ENCODE peak calls at places on chromosomes 12 and 14, in nine cellular contexts. One of them, this sample, is unnamed.

GRCh38 chr12:62347922-62348650 is 87.9 kb downstream of the USP15 start:
- DNase-seq in transverse colon: no peak
- DNase-seq in mammary epithelial cell: no peak
- DNase-seq in cardiac muscle cell: no peak
- DNase-seq in prostate gland: no peak
- DNase-seq in GM23338: no peak
- DNase-seq in lung: no peak
- DNase-seq in esophagus squamous epithelium: no peak
- DNase-seq in psoas muscle: no peak
- DNase-seq in this sample: peak; percentile 54

GRCh38 chr12:117818400-117818799 is 150.4 kb downstream of the KSR2 start:
- DNase-seq in transverse colon: no peak
- DNase-seq in mammary epithelial cell: no peak
- DNase-seq in psoas muscle: no peak
- DNase-seq in esophagus squamous epithelium: no peak
- DNase-seq in lung: no peak
- DNase-seq in prostate gland: peak; percentile 24
- DNase-seq in cardiac muscle cell: no peak
- DNase-seq in GM23338: no peak
- DNase-seq in this sample: no peak

GRCh38 chr12:24488091-24488596 is 460.8 kb downstream of the BCAT1 start:
- DNase-seq in prostate gland: no peak
- DNase-seq in mammary epithelial cell: no peak
- DNase-seq in transverse colon: no peak
- DNase-seq in cardiac muscle cell: no peak
- DNase-seq in lung: no peak
- DNase-seq in psoas muscle: peak; percentile 23
- DNase-seq in esophagus squamous epithelium: no peak
- DNase-seq in GM23338: no peak
- DNase-seq in this sample: no peak

GRCh38 chr12:93915411-93915810 is 233.0 kb upstream of the PLXNC1 start:
- DNase-seq in mammary epithelial cell: no peak
- DNase-seq in lung: no peak
- DNase-seq in transverse colon: no peak
- DNase-seq in prostate gland: no peak
- DNase-seq in psoas muscle: no peak
- DNase-seq in cardiac muscle cell: no peak
- DNase-seq in esophagus squamous epithelium: no peak
- DNase-seq in GM23338: no peak
- DNase-seq in this sample: no peak

GRCh38 chr14:34496679-34497513 is 34.9 kb upstream of the SPTSSA start:
- DNase-seq in lung: peak; percentile 53
- DNase-seq in esophagus squamous epithelium: peak; percentile 7
- DNase-seq in psoas muscle: peak; percentile 85
- DNase-seq in mammary epithelial cell: peak; percentile 98
- DNase-seq in cardiac muscle cell: no peak
- DNase-seq in prostate gland: peak; percentile 73
- DNase-seq in transverse colon: peak; percentile 74
- DNase-seq in GM23338: peak; percentile 76
- DNase-seq in this sample: peak; percentile 91

GRCh38 chr12:51812871-51813270 is 35.6 kb downstream of the FIGNL2 start:
- DNase-seq in cardiac muscle cell: no peak
- DNase-seq in GM23338: no peak
- DNase-seq in psoas muscle: no peak
- DNase-seq in lung: no peak
- DNase-seq in transverse colon: no peak
- DNase-seq in mammary epithelial cell: no peak
- DNase-seq in esophagus squamous epithelium: no peak
- DNase-seq in prostate gland: no peak
- DNase-seq in this sample: peak; percentile 90

GRCh38 chr14:59407246-59407615 is 57.9 kb downstream of the GPR135 start:
- DNase-seq in mammary epithelial cell: peak; percentile 86
- DNase-seq in esophagus squamous epithelium: no peak
- DNase-seq in lung: no peak
- DNase-seq in cardiac muscle cell: no peak
- DNase-seq in GM23338: no peak
- DNase-seq in psoas muscle: no peak
- DNase-seq in transverse colon: no peak
- DNase-seq in prostate gland: no peak
- DNase-seq in this sample: peak; percentile 89

GRCh38 chr14:104147346-104148125 is 9.1 kb downstream of the KIF26A start:
- DNase-seq in transverse colon: no peak
- DNase-seq in prostate gland: no peak
- DNase-seq in esophagus squamous epithelium: no peak
- DNase-seq in psoas muscle: peak; percentile 15
- DNase-seq in lung: no peak
- DNase-seq in cardiac muscle cell: no peak
- DNase-seq in GM23338: no peak
- DNase-seq in mammary epithelial cell: no peak
- DNase-seq in this sample: peak; percentile 83

GRCh38 chr12:132446535-132447326 is 43.2 kb upstream of the FBRSL1 start:
- DNase-seq in psoas muscle: no peak
- DNase-seq in transverse colon: no peak
- DNase-seq in mammary epithelial cell: no peak
- DNase-seq in cardiac muscle cell: no peak
- DNase-seq in esophagus squamous epithelium: no peak
- DNase-seq in prostate gland: peak; percentile 83
- DNase-seq in lung: no peak
- DNase-seq in GM23338: no peak
- DNase-seq in this sample: no peak

GRCh38 chr12:79294590-79294989 is 396.2 kb downstream of the PAWR start:
- DNase-seq in mammary epithelial cell: no peak
- DNase-seq in GM23338: no peak
- DNase-seq in esophagus squamous epithelium: no peak
- DNase-seq in prostate gland: no peak
- DNase-seq in cardiac muscle cell: no peak
- DNase-seq in psoas muscle: no peak
- DNase-seq in transverse colon: no peak
- DNase-seq in lung: no peak
- DNase-seq in this sample: no peak

GRCh38 chr12:121769831-121770301 is 23.6 kb downstream of the RHOF start:
- DNase-seq in cardiac muscle cell: peak; percentile 52
- DNase-seq in psoas muscle: no peak
- DNase-seq in GM23338: no peak
- DNase-seq in mammary epithelial cell: no peak
- DNase-seq in lung: no peak
- DNase-seq in prostate gland: no peak
- DNase-seq in transverse colon: peak; percentile 44
- DNase-seq in esophagus squamous epithelium: no peak
- DNase-seq in this sample: no peak

GRCh38 chr12:30358113-30358512 is 337.6 kb downstream of the IPO8 start:
- DNase-seq in cardiac muscle cell: peak; percentile 36
- DNase-seq in lung: no peak
- DNase-seq in GM23338: no peak
- DNase-seq in transverse colon: no peak
- DNase-seq in prostate gland: no peak
- DNase-seq in mammary epithelial cell: no peak
- DNase-seq in esophagus squamous epithelium: no peak
- DNase-seq in psoas muscle: no peak
- DNase-seq in this sample: no peak

GRCh38 chr12:57461326-57461903 is 1.8 kb downstream of the GLI1 start:
- DNase-seq in esophagus squamous epithelium: no peak
- DNase-seq in cardiac muscle cell: peak; percentile 71
- DNase-seq in transverse colon: peak; percentile 78
- DNase-seq in prostate gland: peak; percentile 41
- DNase-seq in psoas muscle: peak; percentile 58
- DNase-seq in lung: no peak
- DNase-seq in mammary epithelial cell: peak; percentile 30
- DNase-seq in GM23338: peak; percentile 95
- DNase-seq in this sample: peak; percentile 92

GRCh38 chr14:90567991-90568390 is 171.2 kb downstream of the CALM1 start:
- DNase-seq in mammary epithelial cell: no peak
- DNase-seq in esophagus squamous epithelium: no peak
- DNase-seq in psoas muscle: no peak
- DNase-seq in GM23338: peak; percentile 36
- DNase-seq in prostate gland: no peak
- DNase-seq in lung: no peak
- DNase-seq in cardiac muscle cell: no peak
- DNase-seq in transverse colon: no peak
- DNase-seq in this sample: no peak

GRCh38 chr14:60092516-60092915 is 793 bp downstream of the PCNX4 start:
- DNase-seq in mammary epithelial cell: no peak
- DNase-seq in psoas muscle: peak; percentile 16
- DNase-seq in esophagus squamous epithelium: no peak
- DNase-seq in GM23338: peak; percentile 11
- DNase-seq in lung: no peak
- DNase-seq in cardiac muscle cell: peak; percentile 49
- DNase-seq in transverse colon: peak; percentile 18
- DNase-seq in prostate gland: peak; percentile 8
- DNase-seq in this sample: no peak

GRCh38 chr12:7113389-7113871 is 4.4 kb upstream of the C1RL start:
- DNase-seq in cardiac muscle cell: peak; percentile 40
- DNase-seq in psoas muscle: no peak
- DNase-seq in transverse colon: peak; percentile 28
- DNase-seq in lung: no peak
- DNase-seq in GM23338: peak; percentile 64
- DNase-seq in mammary epithelial cell: peak; percentile 17
- DNase-seq in prostate gland: no peak
- DNase-seq in esophagus squamous epithelium: no peak
- DNase-seq in this sample: peak; percentile 87

GRCh38 chr14:73651005-73651404 is 6.2 kb downstream of the DNAL1 start:
- DNase-seq in transverse colon: no peak
- DNase-seq in lung: no peak
- DNase-seq in prostate gland: no peak
- DNase-seq in psoas muscle: no peak
- DNase-seq in esophagus squamous epithelium: no peak
- DNase-seq in cardiac muscle cell: no peak
- DNase-seq in mammary epithelial cell: no peak
- DNase-seq in GM23338: no peak
- DNase-seq in this sample: no peak
- H3K4me1 ChIP-seq in transverse colon: peaks cover under 1% of the 10 kb centered on the region
- H3K4me1 ChIP-seq in lung: no peaks in the 10 kb centered on the region
- H3K4me1 ChIP-seq in prostate gland: no peaks in the 10 kb centered on the region
- H3K4me1 ChIP-seq in psoas muscle: no peaks in the 10 kb centered on the region
- H3K4me1 ChIP-seq in esophagus squamous epithelium: no peaks in the 10 kb centered on the region
- H3K4me1 ChIP-seq in cardiac muscle cell: no peaks in the 10 kb centered on the region
- H3K4me1 ChIP-seq in mammary epithelial cell: no peaks in the 10 kb centered on the region
- H3K4me1 ChIP-seq in GM23338: no peaks in the 10 kb centered on the region
- H3K4me1 ChIP-seq in this sample: no peaks in the 10 kb centered on the region

DNA sequence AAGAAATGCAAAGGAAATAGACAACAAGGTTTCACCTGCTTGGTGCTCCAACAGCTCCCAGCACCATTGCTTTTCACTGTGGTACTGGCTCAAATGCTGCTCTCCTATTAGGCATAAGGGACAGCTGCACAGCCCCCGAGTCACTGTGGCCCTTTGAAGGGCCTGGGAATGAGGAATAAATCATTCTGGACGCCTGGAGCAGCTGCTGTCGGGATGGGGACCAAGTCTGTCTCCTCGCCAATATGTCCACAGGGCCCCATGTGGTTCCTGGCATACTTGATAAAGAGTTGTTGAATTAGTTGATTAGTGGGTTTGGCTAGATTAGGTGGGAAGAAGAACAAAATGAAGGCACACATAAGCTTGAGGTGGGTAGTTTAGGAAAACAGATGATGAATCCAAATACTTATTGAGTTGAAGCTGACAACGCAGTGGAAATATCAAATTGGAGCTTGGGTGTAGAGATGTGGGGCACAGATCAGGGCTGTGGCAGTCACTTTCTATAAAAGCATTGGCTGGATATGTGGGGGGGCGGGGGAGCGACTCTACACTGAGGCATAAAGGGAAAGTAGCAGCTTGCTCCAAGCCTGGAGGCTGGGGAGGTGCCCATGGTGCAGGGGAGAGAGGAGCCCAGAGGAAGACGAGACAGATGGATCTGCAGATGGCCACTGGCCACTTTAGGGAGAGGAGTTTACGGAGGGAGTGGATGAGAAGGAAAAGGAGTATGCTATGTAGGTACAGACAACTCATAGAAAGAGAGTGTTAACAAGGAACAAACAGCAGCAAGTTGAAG is 13.3 kb upstream of the NGB start:
- DNase-seq in cardiac muscle cell: no peak
- DNase-seq in lung: no peak
- DNase-seq in mammary epithelial cell: no peak
- DNase-seq in GM23338: no peak
- DNase-seq in prostate gland: no peak
- DNase-seq in transverse colon: no peak
- DNase-seq in esophagus squamous epithelium: no peak
- DNase-seq in psoas muscle: no peak
- DNase-seq in this sample: no peak
- TF ChIP-seq CTCF in cardiac muscle cell: no peak
- TF ChIP-seq CTCF in lung: no peak
- TF ChIP-seq CTCF in mammary epithelial cell: no peak
- TF ChIP-seq CTCF in GM23338: no peak
- TF ChIP-seq CTCF in prostate gland: no peak
- TF ChIP-seq CTCF in transverse colon: no peak
- TF ChIP-seq CTCF in esophagus squamous epithelium: no peak
- TF ChIP-seq CTCF in psoas muscle: no peak
- TF ChIP-seq CTCF in this sample: no peak

GRCh38 chr14:23405096-23405495 is 3.0 kb downstream of the MYH6 start:
- DNase-seq in psoas muscle: no peak
- DNase-seq in esophagus squamous epithelium: no peak
- DNase-seq in cardiac muscle cell: no peak
- DNase-seq in lung: no peak
- DNase-seq in prostate gland: no peak
- DNase-seq in GM23338: no peak
- DNase-seq in mammary epithelial cell: no peak
- DNase-seq in transverse colon: no peak
- DNase-seq in this sample: peak; percentile 49
- H3K27me3 ChIP-seq in psoas muscle: no peaks in the 10 kb centered on the region
- H3K27me3 ChIP-seq in esophagus squamous epithelium: peaks cover 65% of the 10 kb centered on the region
- H3K27me3 ChIP-seq in cardiac muscle cell: no peaks in the 10 kb centered on the region
- H3K27me3 ChIP-seq in lung: no peaks in the 10 kb centered on the region
- H3K27me3 ChIP-seq in prostate gland: no peaks in the 10 kb centered on the region
- H3K27me3 ChIP-seq in GM23338: no peaks in the 10 kb centered on the region
- H3K27me3 ChIP-seq in mammary epithelial cell: no peaks in the 10 kb centered on the region
- H3K27me3 ChIP-seq in transverse colon: peaks cover 4% of the 10 kb centered on the region
- H3K27me3 ChIP-seq in this sample: no peaks in the 10 kb centered on the region

GRCh38 chr14:101740981-101741380 is 20.5 kb upstream of the PPP2R5C start:
- DNase-seq in mammary epithelial cell: no peak
- DNase-seq in prostate gland: no peak
- DNase-seq in transverse colon: no peak
- DNase-seq in lung: no peak
- DNase-seq in psoas muscle: no peak
- DNase-seq in cardiac muscle cell: no peak
- DNase-seq in esophagus squamous epithelium: no peak
- DNase-seq in GM23338: no peak
- DNase-seq in this sample: no peak
- H3K4me1 ChIP-seq in mammary epithelial cell: no peaks in the 10 kb centered on the region
- H3K4me1 ChIP-seq in prostate gland: no peaks in the 10 kb centered on the region
- H3K4me1 ChIP-seq in transverse colon: no peaks in the 10 kb centered on the region
- H3K4me1 ChIP-seq in lung: no peaks in the 10 kb centered on the region
- H3K4me1 ChIP-seq in psoas muscle: no peaks in the 10 kb centered on the region
- H3K4me1 ChIP-seq in cardiac muscle cell: no peaks in the 10 kb centered on the region
- H3K4me1 ChIP-seq in esophagus squamous epithelium: no peaks in the 10 kb centered on the region
- H3K4me1 ChIP-seq in GM23338: no peaks in the 10 kb centered on the region
- H3K4me1 ChIP-seq in this sample: no peaks in the 10 kb centered on the region